ENCODE peak calls at places on chromosomes 4 and X, in ten cellular contexts. O is ascending aorta, I is mammary epithelial cell, L is stomach, M is ovary, A is left ventricle myocardium inferior, X is AG09309, F is retinal pigment epithelial cell, P is lower lobe of right lung, Q is foreskin fibroblast. S is an unnamed sample.

GRCh38 chrX:49269768-49270248 is at the start of gene PPP1R3F:
- DNase-seq in O (no peak), I (no peak), X (no peak), P (peak; percentile 50), L (no peak), Q (no peak), F (no peak), A (no peak), M (no peak), S (no peak)

GRCh38 chrX:24014388-24015018 is 12.5 kb downstream of the KLHL15 start:
- DNase-seq in Q (no peak), P (no peak), X (no peak), M (no peak), L (no peak), O (no peak), A (no peak), F (no peak), I (no peak), S (no peak)

GRCh38 chrX:44784241-44784640 is 59.6 kb upstream of the DUSP21 start:
- DNase-seq in X (no peak), I (peak; percentile 19), A (no peak), O (no peak), L (no peak), P (no peak), F (no peak), Q (no peak), M (no peak), S (no peak)

GRCh38 chr4:181911420-181911819 is 331.8 kb upstream of the TENM3 start:
- DNase-seq in I (no peak), O (no peak), M (no peak), Q (no peak), X (peak; percentile 39), A (no peak), L (no peak), F (no peak), P (no peak), S (no peak)

GRCh38 chr4:153651041-153651960 is 32.8 kb upstream of the TLR2 start:
- DNase-seq in O (peak; percentile 38), L (no peak), A (peak; percentile 49), X (no peak), P (peak; percentile 87), M (no peak), I (peak; percentile 43), F (no peak), Q (no peak), S (no peak)

GRCh38 chr4:4864940-4865704 is 5.7 kb downstream of the MSX1 start:
- DNase-seq in M (no peak), O (no peak), P (no peak), X (no peak), A (no peak), Q (no peak), L (no peak), F (no peak), I (no peak), S (no peak)

GRCh38 chr4:6332042-6332668 is 62.5 kb downstream of the WFS1 start:
- DNase-seq in M (no peak), I (no peak), F (no peak), P (no peak), Q (no peak), A (no peak), X (no peak), O (no peak), L (peak; percentile 54), S (no peak)

GRCh38 chrX:150018931-150019331 is 80.6 kb upstream of the EOLA2 start:
- DNase-seq in X (peak; percentile 27), A (no peak), L (no peak), I (no peak), F (no peak), M (no peak), O (no peak), P (no peak), Q (no peak), S (no peak)

GRCh38 chrX:132041016-132041415 is 17.9 kb downstream of the STK26 start:
- DNase-seq in A (no peak), P (no peak), M (no peak), L (no peak), O (no peak), Q (no peak), X (no peak), I (peak; percentile 49), F (no peak), S (no peak)

GRCh38 chr4:83585982-83586508 is 50.1 kb downstream of the GPAT3 start:
- DNase-seq in P (no peak), F (no peak), X (no peak), M (no peak), A (no peak), O (no peak), Q (no peak), L (no peak), I (no peak), S (no peak)

GRCh38 chr4:83581411-83582288 is 45.7 kb downstream of the GPAT3 start:
- DNase-seq in O (no peak), P (no peak), L (no peak), M (no peak), Q (no peak), F (no peak), I (no peak), X (no peak), A (no peak), S (no peak)

GRCh38 chr4:83582289-83582756 is 46.4 kb downstream of the GPAT3 start:
- DNase-seq in M (peak; percentile 41), F (peak; percentile 72), O (no peak), Q (peak; percentile 14), P (no peak), X (peak; percentile 37), L (peak; percentile 54), I (peak; percentile 72), A (no peak), S (peak; percentile 74)
- TF ChIP-seq CTCF in M (no peak), F (peak; percentile 7), O (no peak), Q (no peak), P (no peak), X (peak; percentile 2), L (no peak), I (peak; percentile 1), A (peak; percentile 18), S (peak; percentile 43)

DNA sequence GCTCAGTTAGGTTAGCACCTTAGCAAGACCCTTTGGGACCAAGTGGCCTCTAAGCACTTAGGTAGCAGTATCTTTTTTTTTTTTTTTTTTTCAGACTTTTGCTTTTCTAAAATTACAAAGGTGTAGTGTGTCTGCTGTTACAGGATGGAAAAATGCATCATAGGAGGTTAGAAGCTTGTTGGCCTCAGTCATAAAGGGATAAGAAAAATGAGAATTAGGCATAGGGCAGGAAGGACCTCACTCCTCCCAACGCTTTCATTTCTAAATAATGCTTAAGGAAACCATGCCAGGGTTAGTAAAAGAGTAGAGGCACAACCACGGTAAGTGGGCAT is 148.4 kb upstream of the PLAC1 start:
- DNase-seq in L (no peak), F (no peak), A (no peak), P (no peak), I (no peak), X (no peak), Q (no peak), M (no peak), O (no peak), S (no peak)
- H3K4me3 ChIP-seq in L (peak overlapping the region; percentile 50), F (peak overlapping the region; percentile 82), A (peak overlapping the region; percentile 72), P (peak overlapping the region; percentile 64), I (peak overlapping the region; percentile 55), X (peak overlapping the region; percentile 58), Q (peak overlapping the region; percentile 88), M (peak overlapping the region; percentile 53), O (peak overlapping the region; percentile 32), S (peak overlapping the region; percentile 81)

GRCh38 chr4:144645102-144645469 is 870 bp upstream of the HHIP start:
- DNase-seq in L (no peak), Q (no peak), O (no peak), F (no peak), A (no peak), X (no peak), P (peak; percentile 53), M (peak; percentile 39), I (no peak), S (no peak)

GRCh38 chr4:144646523-144647094 is 653 bp downstream of the HHIP start:
- DNase-seq in M (peak; percentile 20), Q (no peak), P (no peak), I (peak; percentile 30), A (no peak), O (no peak), X (no peak), F (no peak), L (no peak), S (no peak)

GRCh38 chr4:144645621-144646522 is at the start of gene HHIP:
- DNase-seq in M (peak; percentile 77), F (no peak), Q (peak; percentile 80), P (peak; percentile 74), O (no peak), X (no peak), I (peak; percentile 16), L (peak; percentile 31), A (peak; percentile 27), S (no peak)

GRCh38 chr4:144648042-144648441 is 2.1 kb downstream of the HHIP start:
- DNase-seq in A (no peak), P (no peak), Q (no peak), M (no peak), O (no peak), L (no peak), I (no peak), F (no peak), X (no peak), S (no peak)

GRCh38 chr4:144647095-144647959 is 1.4 kb downstream of the HHIP start:
- DNase-seq in M (no peak), L (no peak), P (no peak), A (no peak), X (no peak), F (no peak), O (no peak), Q (no peak), I (no peak), S (no peak)
- TF ChIP-seq CTCF in M (no peak), L (no peak), P (no peak), A (no peak), X (no peak), F (no peak), O (no peak), Q (no peak), I (no peak), S (no peak)

GRCh38 chr4:151675366-151676060 is 85.3 kb downstream of the GATB start:
- DNase-seq in Q (no peak), O (no peak), A (no peak), L (no peak), M (peak; percentile 52), P (no peak), F (no peak), X (no peak), I (peak; percentile 33), S (peak; percentile 74)
- H3K4me3 ChIP-seq in Q (no peak overlapping the region), O (no peak overlapping the region), A (peak overlapping the region; percentile 56), L (no peak overlapping the region), M (no peak overlapping the region), P (no peak overlapping the region), F (no peak overlapping the region), X (no peak overlapping the region), I (no peak overlapping the region), S (no peak overlapping the region)

S was measured in epithelial cell of proximal tubule.